ENCODE peak calls at places on chromosomes 12 and 14, in ten cellular contexts. Q, E, V, P, C, B, X, N, D and M are unnamed samples.

GRCh38 chr12:94145231-94145979 is 3.0 kb upstream of the PLXNC1 start:
- DNase-seq in Q (no peak), E (peak), V (no peak), P (peak), C (no peak), B (no peak), X (peak), N (peak), D (peak), M (no peak)

GRCh38 chr12:5204271-5204670 is 160.6 kb downstream of the KCNA5 start:
- DNase-seq in Q (no peak), E (no peak), V (peak), P (no peak), C (no peak), B (no peak), X (no peak), N (no peak), D (no peak), M (no peak)

GRCh38 chr14:100910888-100911664 is 7.6 kb upstream of the RTL1 start:
- DNase-seq in Q (no peak), E (no peak), V (no peak), P (no peak), C (no peak), B (no peak), X (no peak), N (no peak), D (no peak), M (no peak)

GRCh38 chr14:95493976-95494375 is 22.5 kb downstream of the SYNE3 start:
- DNase-seq in Q (no peak), E (no peak), V (no peak), P (no peak), C (no peak), B (no peak), X (no peak), N (no peak), D (no peak), M (no peak)

GRCh38 chr12:62785941-62786559 is 148.9 kb downstream of the PPM1H start:
- DNase-seq in Q (no peak), E (no peak), V (no peak), P (peak), C (no peak), B (no peak), X (peak), N (peak), D (no peak), M (no peak)

GRCh38 chr14:37515761-37516160 is 79.3 kb downstream of the FOXA1 start:
- DNase-seq in Q (no peak), E (no peak), V (no peak), P (no peak), C (no peak), B (no peak), X (no peak), N (no peak), D (no peak), M (no peak)

GRCh38 chr14:70801836-70802235 is 7.5 kb downstream of the MAP3K9 start:
- DNase-seq in Q (no peak), E (no peak), V (no peak), P (no peak), C (no peak), B (no peak), X (no peak), N (no peak), D (no peak), M (no peak)

GRCh38 chr12:45200497-45201043 is 15.3 kb upstream of the ANO6 start:
- DNase-seq in Q (no peak), E (no peak), V (no peak), P (peak), C (peak), B (no peak), X (peak), N (peak), D (no peak), M (no peak)

GRCh38 chr12:71124833-71125460 is 32.9 kb downstream of the TSPAN8 start:
- DNase-seq in Q (no peak), E (no peak), V (no peak), P (no peak), C (no peak), B (no peak), X (no peak), N (no peak), D (no peak), M (no peak)

GRCh38 chr12:11707535-11707934 is 58.1 kb downstream of the ETV6 start:
- DNase-seq in Q (no peak), E (peak), V (no peak), P (no peak), C (no peak), B (no peak), X (no peak), N (no peak), D (no peak), M (no peak)

GRCh38 chr12:132084681-132085635 is 59.2 kb downstream of the DDX51 start:
- DNase-seq in Q (peak), E (no peak), V (peak), P (peak), C (peak), B (no peak), X (peak), N (peak), D (peak), M (peak)

GRCh38 chr14:74804219-74804825 is 41.2 kb downstream of the YLPM1 start:
- DNase-seq in Q (no peak), E (peak), V (peak), P (peak), C (peak), B (no peak), X (peak), N (peak), D (no peak), M (no peak)